ENCODE peak calls at places on chromosomes 6 and 20, in nine cellular contexts. L is sciatic nerve; P is hypothalamus; W is fibroblast of lung; K is foreskin fibroblast; A is CD8-positive, alpha-beta T cell; V is NCI-H460; X is CD14-positive monocyte; I is putamen. Q is an unnamed sample.
A peak's percentile ranks its signal among the peaks of the same experiment; 100 is the strongest.

GRCh38 chr6:30990422-30991086 is 7.0 kb downstream of the MUC21 start:
- DNase-seq in L (no peak), P (no peak), W (no peak), K (no peak), A (no peak), V (no peak), X (no peak), I (no peak), Q (no peak)

GRCh38 chr6:42095066-42095465 is 44.7 kb downstream of the TAF8 start:
- DNase-seq in L (no peak), P (no peak), W (no peak), K (no peak), A (no peak), V (no peak), X (no peak), I (no peak), Q (no peak)

GRCh38 chr6:52516943-52517342 is 59.9 kb downstream of the TRAM2 start:
- DNase-seq in L (no peak), P (no peak), W (no peak), K (no peak), A (no peak), V (no peak), X (no peak), I (no peak), Q (no peak)

GRCh38 chr6:22636450-22636849 is 67.1 kb downstream of the HDGFL1 start:
- DNase-seq in L (no peak), P (no peak), W (no peak), K (no peak), A (no peak), V (peak; percentile 81), X (no peak), I (no peak), Q (no peak)

GRCh38 chr6:11428895-11429294 is 108.7 kb upstream of the TMEM170B start:
- DNase-seq in L (no peak), P (no peak), W (peak; percentile 74), K (peak; percentile 82), A (no peak), V (peak; percentile 91), X (no peak), I (no peak), Q (no peak)

GRCh38 chr6:39870950-39871349 is 63.3 kb downstream of the MOCS1 start:
- DNase-seq in L (no peak), P (no peak), W (no peak), K (no peak), A (no peak), V (no peak), X (no peak), I (no peak), Q (no peak)

GRCh38 chr6:26032387-26033131 is 54.7 kb upstream of the HFE start:
- DNase-seq in L (no peak), P (no peak), W (peak; percentile 45), K (no peak), A (no peak), V (peak; percentile 61), X (no peak), I (no peak), Q (no peak)

GRCh38 chr6:87396595-87397392 is 11.0 kb upstream of the CFAP206 start:
- DNase-seq in L (no peak), P (no peak), W (no peak), K (no peak), A (no peak), V (no peak), X (peak; percentile 54), I (peak; percentile 60), Q (no peak)

GRCh38 chr6:160357088-160357487 is 8.9 kb downstream of the SLC22A3 start:
- DNase-seq in L (no peak), P (no peak), W (no peak), K (no peak), A (no peak), V (no peak), X (no peak), I (no peak), Q (no peak)

GRCh38 chr6:158715330-158716311 is 65.8 kb downstream of the SYTL3 start:
- DNase-seq in L (no peak), P (no peak), W (no peak), K (no peak), A (no peak), V (no peak), X (no peak), I (no peak), Q (no peak)

GRCh38 chr20:50285376-50286173 is 94.9 kb downstream of the CEBPB start:
- DNase-seq in L (no peak), P (no peak), W (peak; percentile 87), K (peak; percentile 84), A (no peak), V (no peak), X (no peak), I (no peak), Q (no peak)

GRCh38 chr6:168052291-168052891 is 26.6 kb downstream of the FRMD1 start:
- DNase-seq in L (no peak), P (no peak), W (no peak), K (no peak), A (no peak), V (no peak), X (no peak), I (no peak), Q (no peak)

GRCh38 chr6:144543006-144543871 is 258.1 kb downstream of the UTRN start:
- DNase-seq in L (no peak), P (no peak), W (peak; percentile 13), K (no peak), A (no peak), V (no peak), X (no peak), I (no peak), Q (no peak)

GRCh38 chr20:40339661-40340449 is 349.2 kb downstream of the MAFB start:
- DNase-seq in L (peak; percentile 65), P (no peak), W (no peak), K (no peak), A (no peak), V (no peak), X (peak; percentile 96), I (peak; percentile 51), Q (no peak)

GRCh38 chr6:136365781-136366354 is 76.2 kb upstream of the BCLAF1 start:
- DNase-seq in L (peak; percentile 70), P (no peak), W (no peak), K (no peak), A (no peak), V (no peak), X (peak; percentile 80), I (peak; percentile 72), Q (no peak)

GRCh38 chr6:143155681-143156080 is 95.0 kb downstream of the AIG1 start:
- DNase-seq in L (no peak), P (no peak), W (no peak), K (no peak), A (no peak), V (no peak), X (no peak), I (no peak), Q (no peak)

GRCh38 chr6:89411019-89411268 is 1.1 kb downstream of the RRAGD start:
- DNase-seq in L (peak; percentile 62), P (no peak), W (no peak), K (no peak), A (peak; percentile 15), V (no peak), X (no peak), I (no peak), Q (no peak)